ENCODE peak calls at places on chromosome 22, in four cellular contexts. R is heart right ventricle; F is BJ; K is CD8-positive, alpha-beta T cell. B is an unnamed sample.

GRCh38 chr22:48720662-48721393 is 1106.8 kb downstream of the BRD1 start:
- DNase-seq in R (no peak), F (no peak), K (no peak), B (no peak)

GRCh38 chr22:46187862-46188261 is 37.5 kb downstream of the PPARA start:
- DNase-seq in R (no peak), F (no peak), K (no peak), B (no peak)

GRCh38 chr22:23245045-23245798 is 64.9 kb downstream of the BCR start:
- DNase-seq in R (no peak), F (no peak), K (no peak), B (no peak)

GRCh38 chr22:27686534-27686933 is 115.0 kb downstream of the MN1 start:
- DNase-seq in R (peak), F (peak), K (no peak), B (no peak)

GRCh38 chr22:29267858-29268510 is at the start of the genes EWSR1 and RHBDD3:
- DNase-seq in R (peak), F (no peak), K (peak), B (peak)

GRCh38 chr22:49209452-49210195 is 618.0 kb downstream of the BRD1 start:
- DNase-seq in R (no peak), F (no peak), K (no peak), B (no peak)

GRCh38 chr22:29334696-29335344 is 19.3 kb upstream of the RASL10A start:
- DNase-seq in R (no peak), F (no peak), K (no peak), B (no peak)

GRCh38 chr22:30314918-30315317 is 11.8 kb downstream of the TBC1D10A start:
- DNase-seq in R (no peak), F (no peak), K (no peak), B (peak)

GRCh38 chr22:25534724-25535123 is 29.8 kb upstream of the GRK3 start:
- DNase-seq in R (no peak), F (no peak), K (no peak), B (no peak)

GRCh38 chr22:31344369-31345330 is 1.5 kb downstream of the PATZ1 start:
- DNase-seq in R (peak), F (no peak), K (peak), B (no peak)

GRCh38 chr22:44088976-44089570 is 65.0 kb downstream of the PARVB start:
- DNase-seq in R (peak), F (peak), K (no peak), B (no peak)

GRCh38 chr22:23565942-23566715 is 14.0 kb downstream of the IGLL1 start:
- DNase-seq in R (no peak), F (no peak), K (no peak), B (no peak)

GRCh38 chr22:37340331-37341262 is 58.3 kb downstream of the CYTH4 start:
- DNase-seq in R (no peak), F (no peak), K (no peak), B (no peak)

DNA sequence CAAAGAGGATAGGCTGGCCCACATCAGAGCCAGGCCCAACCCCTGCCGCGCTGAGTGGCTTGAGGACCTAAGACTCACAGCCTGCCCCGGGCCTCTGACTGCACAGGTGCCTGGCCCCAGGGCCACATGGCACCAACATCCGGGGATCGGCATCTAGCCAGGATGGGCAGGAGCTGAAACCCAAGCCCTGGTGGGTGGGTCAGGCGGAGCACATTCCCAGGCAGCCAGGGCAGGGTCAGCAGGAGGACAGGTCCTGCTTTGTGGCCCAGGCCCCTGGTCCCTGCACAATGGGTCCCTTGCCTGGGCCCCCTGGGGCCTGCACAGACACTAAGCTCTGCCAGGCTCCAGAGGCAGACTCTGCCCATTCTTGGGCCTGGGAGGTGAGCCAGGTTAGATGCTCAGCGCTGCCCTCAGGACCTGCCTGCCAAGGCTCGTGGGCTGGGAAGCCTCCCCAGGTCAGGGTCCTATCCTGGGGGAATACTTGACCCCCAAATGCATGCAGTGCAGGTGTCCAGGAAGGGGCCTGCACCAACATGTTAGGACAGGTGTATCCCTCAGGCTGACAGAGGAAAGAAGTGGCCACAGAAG is 33.5 kb downstream of the ARVCF start:
- DNase-seq in R (no peak), F (no peak), K (no peak), B (no peak)
- H3K4me3 ChIP-seq in R (no peak), F (no peak), K (no peak), B (no peak)

GRCh38 chr22:41957941-41958556 is 6.1 kb downstream of the SMIM45 start:
- DNase-seq in R (no peak), F (no peak), K (no peak), B (no peak)
- TF ChIP-seq CTCF in R (peak), F (no peak), K (peak), B (no peak)

DNA sequence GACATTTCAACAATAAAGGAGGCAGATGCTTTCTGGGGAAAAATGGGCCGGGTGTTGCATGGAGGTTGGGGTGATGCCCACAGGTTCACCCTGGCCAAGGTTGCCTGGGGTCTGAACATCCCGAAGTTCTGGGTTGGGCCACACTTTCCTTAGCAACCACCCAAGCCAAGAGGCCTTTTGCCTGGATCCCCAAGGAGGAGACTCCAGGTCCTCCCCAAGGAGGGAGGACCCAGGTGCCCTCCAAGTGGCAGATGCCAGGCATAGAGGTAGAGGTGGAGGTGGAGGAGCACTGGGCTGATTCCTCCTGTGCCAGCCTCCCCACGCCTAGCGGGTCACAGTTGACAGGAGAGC is 1.2 kb downstream of the CYB5R3 start:
- DNase-seq in R (no peak), F (no peak), K (no peak), B (no peak)
- H3K4me3 ChIP-seq in R (peak), F (peak), K (peak), B (peak)

DNA sequence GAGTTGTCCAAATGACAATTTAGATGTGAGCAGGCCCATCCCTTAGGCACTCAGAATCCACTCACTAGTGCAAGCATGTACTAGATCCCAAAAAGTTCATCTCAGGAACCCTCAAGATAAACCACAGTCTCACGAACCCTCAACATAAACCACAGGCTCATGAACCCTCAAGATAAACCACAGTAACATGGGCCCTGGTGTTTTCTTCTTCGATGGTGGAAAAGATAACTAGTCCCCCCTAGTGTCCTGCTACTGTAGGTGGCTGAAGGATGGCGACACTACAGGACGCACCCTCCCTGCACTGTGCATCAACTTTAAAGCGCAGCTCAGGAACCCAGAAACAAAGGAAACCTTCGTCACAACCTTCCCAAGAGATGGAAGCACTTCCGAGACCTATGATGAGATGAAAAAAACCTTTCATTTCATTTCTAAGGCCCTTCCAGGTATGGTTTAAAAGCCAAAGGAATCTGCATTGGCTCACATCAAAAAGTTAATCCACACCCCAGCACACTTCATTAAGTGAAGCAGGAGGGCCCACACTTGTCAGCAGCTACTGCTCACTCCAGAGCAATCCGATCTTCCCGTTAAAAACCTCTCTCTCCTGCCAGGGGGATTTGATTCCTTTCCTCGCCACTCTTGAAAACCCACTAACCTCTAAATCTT is 2.4 kb downstream of the LARGE1 start:
- DNase-seq in R (no peak), F (no peak), K (no peak), B (peak)
- TF ChIP-seq CTCF in R (peak), F (peak), K (no peak), B (peak)

GRCh38 chr22:17410576-17410975 is 41.3 kb downstream of the CECR2 start:
- DNase-seq in R (no peak), F (no peak), K (no peak), B (no peak)
- H3K4me3 ChIP-seq in R (no peak), F (no peak), K (no peak), B (no peak)

DNA sequence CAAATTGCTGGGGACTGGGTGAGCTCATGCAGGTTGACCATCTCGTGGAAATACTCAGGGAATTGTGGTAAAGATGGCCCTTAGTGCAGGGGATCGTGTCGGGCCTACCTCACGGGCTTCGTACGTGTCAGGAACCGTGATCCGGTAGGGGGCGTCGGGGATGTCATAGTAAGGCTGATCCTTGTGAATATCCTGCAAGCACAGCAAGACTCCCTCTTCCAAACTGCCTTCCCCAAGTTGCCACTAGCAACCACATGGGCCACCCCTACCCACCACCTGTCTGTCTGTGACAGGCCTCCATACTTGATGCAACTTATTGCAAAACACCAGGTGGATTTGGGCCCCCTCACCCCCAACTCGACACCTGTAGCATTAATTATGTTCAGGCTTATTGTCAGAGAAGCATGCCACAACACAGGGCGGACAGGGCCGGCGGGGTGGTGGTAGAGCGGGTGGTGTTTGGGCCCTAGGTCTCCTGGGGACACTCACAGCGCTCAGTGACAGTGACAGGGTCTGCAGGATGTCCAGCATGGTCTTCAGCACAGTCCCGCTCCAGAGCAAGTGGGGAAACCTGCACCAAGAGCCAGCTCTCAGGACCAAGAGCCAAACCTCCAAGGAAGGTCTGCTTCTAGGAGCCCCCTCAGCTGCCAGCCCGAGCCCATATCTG is 22.6 kb upstream of the SERPIND1 start:
- DNase-seq in R (no peak), F (no peak), K (no peak), B (no peak)
- TF ChIP-seq CTCF in R (no peak), F (no peak), K (no peak), B (no peak)

DNA sequence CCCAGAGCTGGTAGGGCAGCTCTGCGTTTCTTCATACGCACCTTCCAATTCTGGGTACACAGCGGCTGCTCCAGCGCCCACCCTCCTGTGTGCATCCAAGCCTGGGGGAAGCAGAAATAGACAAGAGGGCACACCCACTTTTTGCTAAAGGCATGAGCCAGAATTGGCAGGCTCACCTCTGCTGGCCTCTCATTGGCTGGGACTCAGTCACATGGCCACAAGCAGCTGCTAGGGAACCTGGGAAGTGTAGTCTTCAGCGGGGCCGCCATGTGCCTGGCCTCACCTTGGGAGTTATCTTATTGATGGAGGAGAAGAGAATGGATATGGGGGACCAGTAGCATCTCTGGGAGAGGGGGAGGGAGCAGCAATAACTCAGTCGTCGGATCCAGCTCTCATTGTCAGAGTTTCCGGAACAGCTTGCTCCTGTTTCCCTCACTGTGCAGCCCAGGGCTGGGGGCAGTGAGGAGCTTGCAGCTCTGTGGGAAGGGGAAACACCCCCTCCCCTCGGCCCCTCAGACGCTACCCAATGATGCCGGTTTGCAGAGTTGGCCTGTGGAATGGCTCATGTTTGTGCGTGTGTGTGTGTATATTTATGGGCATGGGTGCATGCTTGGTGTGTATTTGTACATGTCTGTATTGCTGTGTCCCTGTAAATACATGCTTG is 11.8 kb upstream of the MIEF1 start:
- DNase-seq in R (peak), F (no peak), K (peak), B (peak)
- H3K4me3 ChIP-seq in R (no peak), F (no peak), K (no peak), B (no peak)

GRCh38 chr22:20551805-20552449 is 44.5 kb downstream of the MED15 start:
- DNase-seq in R (peak), F (no peak), K (no peak), B (no peak)
- TF ChIP-seq CTCF in R (peak), F (peak), K (peak), B (peak)